ENCODE peak calls at places on chromosomes 2 and 18, in seven cellular contexts. T, D, W, O, F, N and V are unnamed samples.

GRCh38 chr2:69755862-69756467 is 14.0 kb downstream of the ANXA4 start:
- DNase-seq in T (no peak), D (no peak), W (peak), O (no peak), F (no peak), N (peak), V (peak)

GRCh38 chr18:50776383-50776782 is 43.4 kb downstream of the MRO start:
- DNase-seq in T (no peak), D (no peak), W (no peak), O (no peak), F (no peak), N (no peak), V (no peak)

GRCh38 chr18:54671291-54671881 is 80.3 kb downstream of the DYNAP start:
- DNase-seq in T (no peak), D (no peak), W (peak), O (peak), F (no peak), N (peak), V (peak)

GRCh38 chr2:127508621-127509034 is 17.7 kb downstream of the IWS1 start:
- DNase-seq in T (no peak), D (peak), W (peak), O (peak), F (no peak), N (peak), V (peak)

GRCh38 chr2:7419814-7420213 is 502.6 kb downstream of the RNF144A start:
- DNase-seq in T (no peak), D (no peak), W (no peak), O (no peak), F (no peak), N (no peak), V (no peak)

GRCh38 chr2:142218471-142218870 is 87.7 kb upstream of the LRP1B start:
- DNase-seq in T (no peak), D (no peak), W (peak), O (no peak), F (no peak), N (no peak), V (peak)

GRCh38 chr2:84957771-84958134 is 13.2 kb upstream of the KCMF1 start:
- DNase-seq in T (no peak), D (no peak), W (no peak), O (no peak), F (no peak), N (no peak), V (no peak)

GRCh38 chr2:182941121-182941713 is 74.8 kb upstream of the FRZB start:
- DNase-seq in T (no peak), D (no peak), W (no peak), O (no peak), F (no peak), N (peak), V (no peak)

GRCh38 chr2:237720962-237721361 is 77.6 kb upstream of the RBM44 start:
- DNase-seq in T (peak), D (no peak), W (peak), O (no peak), F (no peak), N (no peak), V (no peak)

GRCh38 chr2:54365661-54366060 is 90.5 kb upstream of the SPTBN1 start:
- DNase-seq in T (no peak), D (no peak), W (no peak), O (no peak), F (no peak), N (no peak), V (no peak)

GRCh38 chr2:1814616-1815015 is 70.3 kb upstream of the PXDN start:
- DNase-seq in T (no peak), D (no peak), W (no peak), O (no peak), F (no peak), N (no peak), V (no peak)

GRCh38 chr2:178484245-178485041 is 4.2 kb downstream of the PLEKHA3 start:
- DNase-seq in T (no peak), D (peak), W (peak), O (peak), F (no peak), N (no peak), V (peak)

GRCh38 chr2:134027980-134028379 is 225.9 kb upstream of the MGAT5 start:
- DNase-seq in T (no peak), D (no peak), W (peak), O (no peak), F (no peak), N (no peak), V (no peak)

GRCh38 chr18:23528580-23529472 is 25.5 kb downstream of the RMC1 start:
- DNase-seq in T (no peak), D (no peak), W (peak), O (no peak), F (no peak), N (peak), V (peak)

GRCh38 chr2:42147641-42148274 is 21.4 kb upstream of the EML4 start:
- DNase-seq in T (no peak), D (no peak), W (peak), O (peak), F (no peak), N (no peak), V (peak)

GRCh38 chr2:8525582-8526402 is 156.1 kb upstream of the ID2 start:
- DNase-seq in T (peak), D (peak), W (peak), O (peak), F (no peak), N (peak), V (peak)

GRCh38 chr18:26268454-26268853 is 42.2 kb downstream of the TAF4B start:
- DNase-seq in T (no peak), D (no peak), W (no peak), O (no peak), F (no peak), N (no peak), V (peak)

GRCh38 chr2:48471048-48471474 is 58.9 kb upstream of the STON1 start:
- DNase-seq in T (no peak), D (no peak), W (peak), O (peak), F (no peak), N (peak), V (peak)

GRCh38 chr2:74199871-74200305 is 1.5 kb downstream of the MTHFD2 start:
- DNase-seq in T (peak), D (no peak), W (peak), O (peak), F (no peak), N (peak), V (no peak)

GRCh38 chr2:135903650-135904049 is 27.4 kb upstream of the MCM6 start:
- DNase-seq in T (no peak), D (no peak), W (no peak), O (no peak), F (no peak), N (no peak), V (no peak)

GRCh38 chr2:95020275-95021014 is 5.1 kb upstream of the MAL start:
- DNase-seq in T (no peak), D (no peak), W (no peak), O (no peak), F (no peak), N (no peak), V (no peak)

GRCh38 chr2:37558622-37559021 is 112.8 kb downstream of the CDC42EP3 start:
- DNase-seq in T (peak), D (no peak), W (no peak), O (no peak), F (no peak), N (peak), V (no peak)

GRCh38 chr2:15797946-15798281 is 142.4 kb upstream of the MYCN start:
- DNase-seq in T (no peak), D (no peak), W (no peak), O (no peak), F (no peak), N (no peak), V (no peak)

GRCh38 chr2:121242976-121243375 is 42.0 kb downstream of the TFCP2L1 start:
- DNase-seq in T (no peak), D (no peak), W (no peak), O (no peak), F (no peak), N (no peak), V (no peak)

GRCh38 chr2:191869178-191869577 is 22.3 kb upstream of the CAVIN2 start:
- DNase-seq in T (no peak), D (peak), W (peak), O (peak), F (no peak), N (peak), V (peak)

GRCh38 chr2:99936065-99936464 is 206.3 kb downstream of the AFF3 start:
- DNase-seq in T (no peak), D (no peak), W (no peak), O (no peak), F (no peak), N (no peak), V (no peak)

GRCh38 chr2:163551974-163552373 is 183.8 kb downstream of the FIGN start:
- DNase-seq in T (no peak), D (no peak), W (peak), O (no peak), F (no peak), N (no peak), V (peak)

GRCh38 chr2:109440507-109441156 is 173.1 kb downstream of the SEPTIN10 start:
- DNase-seq in T (no peak), D (no peak), W (no peak), O (no peak), F (no peak), N (no peak), V (no peak)

GRCh38 chr2:63590621-63591408 is 2.1 kb downstream of the MDH1 start:
- DNase-seq in T (no peak), D (no peak), W (peak), O (peak), F (no peak), N (peak), V (no peak)

GRCh38 chr2:72214429-72215143 is 66.9 kb upstream of the CYP26B1 start:
- DNase-seq in T (no peak), D (no peak), W (peak), O (no peak), F (no peak), N (no peak), V (peak)

GRCh38 chr18:3015203-3015590 is 2.3 kb upstream of the LPIN2 start:
- DNase-seq in T (no peak), D (no peak), W (peak), O (peak), F (no peak), N (no peak), V (peak)

GRCh38 chr18:77134611-77135010 is 2.0 kb upstream of the MBP start:
- DNase-seq in T (no peak), D (no peak), W (no peak), O (no peak), F (no peak), N (no peak), V (no peak)

GRCh38 chr2:54879598-54880355 is 156.3 kb downstream of the EML6 start:
- DNase-seq in T (no peak), D (no peak), W (no peak), O (peak), F (no peak), N (no peak), V (no peak)

GRCh38 chr2:150681120-150681796 is 193.8 kb upstream of the RND3 start:
- DNase-seq in T (no peak), D (no peak), W (peak), O (peak), F (no peak), N (peak), V (peak)

GRCh38 chr2:26522325-26523120 is 44.6 kb upstream of the OTOF start:
- DNase-seq in T (no peak), D (no peak), W (no peak), O (no peak), F (no peak), N (no peak), V (no peak)

GRCh38 chr2:172516299-172516698 is 39.6 kb upstream of the PDK1 start:
- DNase-seq in T (no peak), D (no peak), W (peak), O (no peak), F (no peak), N (peak), V (peak)

GRCh38 chr2:78865663-78866062 is 159.8 kb upstream of the REG3G start:
- DNase-seq in T (no peak), D (no peak), W (no peak), O (no peak), F (no peak), N (no peak), V (no peak)